ENCODE peak calls at places on chromosomes 16 and 17, in four cellular contexts. A, F, N and X are unnamed samples.

GRCh38 chr17:292531-293382 is 59.9 kb downstream of the RPH3AL start:
- DNase-seq in A (no peak), F (no peak), N (no peak), X (no peak)

GRCh38 chr16:67543582-67543981 is 15.0 kb downstream of the RIPOR1 start:
- DNase-seq in A (no peak), F (peak), N (no peak), X (no peak)

GRCh38 chr16:49947907-49948678 is 76.9 kb upstream of the CNEP1R1 start:
- DNase-seq in A (no peak), F (no peak), N (no peak), X (no peak)

GRCh38 chr16:27928542-27928941 is 135.0 kb downstream of the GSG1L start:
- DNase-seq in A (no peak), F (no peak), N (no peak), X (no peak)

GRCh38 chr16:54286330-54287017 is at the start of gene IRX3:
- DNase-seq in A (peak), F (no peak), N (peak), X (no peak)

GRCh38 chr16:15913046-15913698 is 24.8 kb upstream of the CEP20 start:
- DNase-seq in A (no peak), F (no peak), N (no peak), X (no peak)

GRCh38 chr17:4365628-4366311 is 705 bp downstream of the UBE2G1 start:
- DNase-seq in A (peak), F (no peak), N (peak), X (no peak)

GRCh38 chr16:76474048-76474447 is 196.8 kb downstream of the CNTNAP4 start:
- DNase-seq in A (no peak), F (no peak), N (no peak), X (no peak)

GRCh38 chr17:59762022-59762825 is 54.8 kb downstream of the VMP1 start:
- DNase-seq in A (peak), F (no peak), N (no peak), X (no peak)

GRCh38 chr17:33905338-33905800 is 349.7 kb upstream of the CCL2 start:
- DNase-seq in A (no peak), F (no peak), N (no peak), X (no peak)
- TF ChIP-seq POLR2A in A (no peak), F (no peak), N (no peak), X (no peak)

DNA sequence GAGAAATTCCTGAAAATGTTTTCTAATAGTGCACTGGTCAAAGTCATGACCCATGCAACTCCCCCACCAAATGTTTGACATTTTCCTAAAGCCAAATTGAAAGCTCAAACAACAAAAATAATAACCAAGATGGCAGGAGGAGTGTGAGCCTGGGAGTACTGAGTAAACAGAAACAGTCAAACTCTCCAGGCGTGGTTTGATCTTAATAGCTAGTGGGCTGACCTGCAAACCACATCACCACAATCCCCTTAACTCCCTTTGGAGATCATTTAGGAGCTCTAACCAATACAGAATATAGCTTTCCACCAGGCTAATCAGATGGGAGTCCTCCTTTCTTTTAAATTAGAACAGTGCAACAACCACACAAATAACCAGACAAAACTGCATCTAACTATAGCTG is 19.2 kb upstream of the MEIOC start:
- DNase-seq in A (no peak), F (no peak), N (no peak), X (no peak)
- H3K27ac ChIP-seq in A (no peak), F (no peak), N (no peak), X (no peak)

GRCh38 chr17:15782809-15783208 is 50.7 kb downstream of the TBC1D26 start:
- DNase-seq in A (no peak), F (no peak), N (peak), X (no peak)
- H3K4me3 ChIP-seq in A (no peak), F (peak), N (peak), X (peak)

GRCh38 chr16:31870809-31871208 is 2.8 kb upstream of the ZNF267 start:
- DNase-seq in A (no peak), F (no peak), N (no peak), X (no peak)

GRCh38 chr16:31871510-31871909 is 2.1 kb upstream of the ZNF267 start:
- DNase-seq in A (no peak), F (no peak), N (no peak), X (no peak)

GRCh38 chr16:31869511-31870201 is 4.0 kb upstream of the ZNF267 start:
- DNase-seq in A (no peak), F (no peak), N (peak), X (no peak)

GRCh38 chr16:31868701-31869167 is 4.9 kb upstream of the ZNF267 start:
- DNase-seq in A (peak), F (peak), N (peak), X (peak)

DNA sequence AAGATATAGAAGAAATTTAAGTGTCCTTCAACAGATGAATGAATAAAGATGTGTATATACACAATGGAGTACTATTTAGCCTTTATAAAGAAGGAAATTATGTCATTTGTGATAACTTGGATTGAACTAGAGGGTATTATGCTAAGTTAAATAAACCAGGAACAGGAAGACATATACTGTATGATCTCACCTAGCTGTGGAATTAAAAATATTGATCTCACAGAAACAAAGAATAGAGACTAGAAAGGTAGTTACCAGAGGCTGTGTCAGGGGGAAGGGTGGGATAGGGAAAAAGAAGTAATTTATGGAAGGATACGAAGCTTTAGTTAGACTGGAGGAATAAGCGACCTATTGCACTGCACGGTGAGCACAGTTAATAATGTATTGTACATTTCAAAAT is 5.4 kb upstream of the ZNF267 start:
- DNase-seq in A (no peak), F (no peak), N (no peak), X (no peak)
- TF ChIP-seq POLR2A in A (no peak), F (no peak), N (no peak), X (no peak)

GRCh38 chr17:48513097-48513496 is 17.7 kb downstream of the HOXB1 start:
- DNase-seq in A (no peak), F (no peak), N (no peak), X (no peak)

GRCh38 chr17:48510381-48510760 is 20.4 kb downstream of the HOXB1 start:
- DNase-seq in A (no peak), F (no peak), N (no peak), X (no peak)

GRCh38 chr17:48514483-48514876 is 16.3 kb downstream of the HOXB1 start:
- DNase-seq in A (no peak), F (no peak), N (no peak), X (no peak)

GRCh38 chr17:48513653-48514482 is 16.9 kb downstream of the HOXB1 start:
- DNase-seq in A (no peak), F (no peak), N (no peak), X (no peak)

DNA sequence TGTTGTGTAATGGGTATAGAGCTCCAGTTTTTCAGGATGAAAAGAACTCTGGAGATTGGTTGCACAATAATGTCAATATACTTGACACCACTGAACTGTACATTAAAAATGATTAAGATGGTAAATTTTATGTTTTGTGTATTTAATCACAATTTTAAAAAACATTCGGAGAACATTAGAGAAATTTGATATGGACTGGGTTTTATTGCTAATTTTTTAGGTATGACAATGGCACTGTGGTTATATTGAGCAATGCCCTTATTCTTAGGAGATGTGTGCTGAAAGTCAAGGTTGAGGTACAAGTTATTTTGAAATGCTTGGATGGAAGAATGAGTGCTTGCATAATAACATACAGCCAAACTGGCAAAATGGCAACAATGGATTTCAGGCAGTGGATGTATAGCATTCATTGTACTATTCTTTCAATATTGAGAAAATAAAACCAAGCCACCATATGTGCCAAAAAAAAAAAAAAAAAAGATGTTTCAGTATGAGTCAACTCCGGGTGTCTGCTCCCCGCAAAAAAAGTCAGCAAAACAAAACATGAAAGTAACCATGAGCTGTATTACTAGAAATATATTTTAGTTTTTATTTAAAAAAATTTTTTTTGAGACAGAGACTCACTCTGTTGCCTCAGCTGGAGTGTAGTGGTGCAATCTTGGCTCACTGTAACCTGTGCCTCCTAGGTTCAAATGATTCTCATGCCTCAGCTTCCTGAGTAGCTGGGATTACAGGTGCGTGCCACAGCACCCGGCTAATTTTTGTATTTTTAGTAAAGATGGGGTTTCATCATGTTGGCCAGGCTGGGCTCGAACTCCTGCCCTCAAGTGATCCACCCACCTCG is 19.8 kb downstream of the HOXB1 start:
- DNase-seq in A (no peak), F (no peak), N (no peak), X (no peak)
- H3K27ac ChIP-seq in A (no peak), F (no peak), N (no peak), X (no peak)

GRCh38 chr17:49407981-49408501 is 6.6 kb downstream of the PHB1 start:
- DNase-seq in A (peak), F (no peak), N (peak), X (no peak)
- H3K4me3 ChIP-seq in A (no peak), F (no peak), N (no peak), X (no peak)

DNA sequence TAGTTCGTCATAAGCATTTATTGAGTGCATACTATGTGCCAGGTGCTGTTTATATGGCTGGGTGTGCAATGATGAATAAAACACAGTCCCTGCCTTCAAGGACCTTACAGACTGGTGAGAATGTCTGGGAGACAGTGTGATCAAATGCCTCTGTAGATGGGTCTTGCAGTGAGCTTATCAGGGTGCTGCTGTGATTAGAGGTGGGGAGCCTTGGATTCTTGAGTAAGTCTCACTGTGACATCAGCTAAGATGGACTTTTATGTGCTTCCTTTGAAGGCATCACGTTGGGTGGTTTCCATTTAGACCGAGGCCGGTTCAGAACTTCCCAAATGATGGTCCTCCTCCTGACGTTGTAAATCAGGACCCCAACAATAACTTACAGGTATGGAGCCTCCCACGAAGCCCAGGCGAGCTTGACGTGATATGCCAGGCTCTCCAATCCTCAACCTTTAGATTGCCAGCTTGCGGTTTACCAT is 10.0 kb downstream of the HERPUD1 start:
- DNase-seq in A (no peak), F (no peak), N (no peak), X (no peak)
- TF ChIP-seq POLR2A in A (no peak), F (no peak), N (no peak), X (no peak)

GRCh38 chr16:70455910-70456309 is 1.5 kb downstream of the FCSK start:
- DNase-seq in A (peak), F (no peak), N (no peak), X (no peak)

GRCh38 chr16:70457446-70457845 is 3.1 kb downstream of the FCSK start:
- DNase-seq in A (no peak), F (no peak), N (no peak), X (no peak)

GRCh38 chr16:70453891-70454220 is 539 bp upstream of the FCSK start:
- DNase-seq in A (no peak), F (no peak), N (no peak), X (no peak)

GRCh38 chr16:70453117-70453890 is 1.1 kb upstream of the FCSK start:
- DNase-seq in A (no peak), F (no peak), N (no peak), X (no peak)

DNA sequence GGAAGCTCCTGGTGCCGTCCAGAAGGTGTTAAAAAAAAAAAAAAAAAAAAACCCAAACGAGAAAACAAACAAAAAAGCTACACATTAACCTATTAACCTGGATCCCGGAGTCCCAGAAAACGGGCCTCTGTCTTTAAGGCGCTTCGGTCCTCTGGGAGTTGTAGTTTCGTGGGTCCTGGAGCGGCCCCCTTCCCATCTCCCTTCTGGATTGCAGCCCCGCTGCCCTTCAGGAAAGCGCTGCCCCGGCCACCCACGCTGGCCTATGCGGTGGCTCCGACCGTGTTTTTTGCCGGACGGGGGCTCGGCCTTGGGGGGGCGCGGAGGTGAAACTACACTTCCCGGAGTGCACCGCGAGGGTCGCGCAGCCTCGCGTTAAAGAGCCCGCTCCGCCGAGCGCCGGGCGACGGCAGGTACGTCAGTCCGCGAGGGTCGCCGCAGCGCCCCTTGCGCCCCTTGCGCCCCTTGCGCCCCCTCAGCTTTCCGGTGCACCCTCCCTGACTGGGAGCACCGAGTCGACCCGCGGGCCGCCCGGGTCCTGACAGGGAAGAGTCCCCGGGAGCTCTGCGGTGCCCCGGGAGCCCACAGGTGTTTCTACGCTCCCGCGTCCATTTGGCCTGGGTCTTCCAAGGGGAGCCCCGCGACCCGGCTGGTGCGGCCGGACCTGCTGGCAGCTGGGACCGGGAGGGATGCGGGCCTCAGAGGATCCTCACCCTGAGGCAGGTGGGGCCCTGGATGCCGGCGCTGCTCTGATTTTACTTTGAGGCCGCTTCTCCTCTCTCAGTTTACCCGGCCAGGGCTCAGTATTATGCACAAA is at the start of gene FCSK:
- DNase-seq in A (peak), F (no peak), N (peak), X (no peak)
- H3K27ac ChIP-seq in A (peak), F (peak), N (peak), X (peak)

GRCh38 chr16:30376508-30376907 is 1.9 kb downstream of the MYL11 start:
- DNase-seq in A (no peak), F (no peak), N (no peak), X (peak)
- H3K4me3 ChIP-seq in A (no peak), F (no peak), N (no peak), X (no peak)

GRCh38 chr17:77405867-77406513 is 265.2 kb downstream of the SEC14L1 start:
- DNase-seq in A (no peak), F (no peak), N (no peak), X (no peak)
- TF ChIP-seq POLR2A in A (no peak), F (no peak), N (no peak), X (no peak)